ENCODE peak calls at places on chromosomes 12 and 14, in ten cellular contexts. W is body of pancreas, M is mesothelial cell of epicardium, G is WERI-Rb-1, J is ovary, S is AG10803, Z is mucosa of descending colon, E is GM13977, H is GM13976, I is GM12878. L is an unnamed sample.

GRCh38 chr12:32069071-32069470 is 37.6 kb upstream of the BICD1 start:
- DNase-seq in W (no peak), M (no peak), G (no peak), J (no peak), S (no peak), Z (no peak), E (no peak), H (no peak), I (no peak), L (no peak)

GRCh38 chr12:70366581-70367267 is 634 bp downstream of the KCNMB4 start:
- DNase-seq in W (peak), M (peak), G (peak), J (peak), S (peak), Z (peak), E (peak), H (peak), I (no peak), L (peak)

GRCh38 chr12:108840605-108841328 is 16.6 kb downstream of the SSH1 start:
- DNase-seq in W (no peak), M (no peak), G (no peak), J (no peak), S (peak), Z (no peak), E (no peak), H (no peak), I (no peak), L (no peak)

GRCh38 chr14:21255385-21256101 is 13.7 kb downstream of the HNRNPC start:
- DNase-seq in W (no peak), M (no peak), G (no peak), J (no peak), S (peak), Z (no peak), E (no peak), H (no peak), I (no peak), L (no peak)

GRCh38 chr14:77761205-77761931 is 412 bp upstream of the SNW1 start:
- DNase-seq in W (peak), M (no peak), G (no peak), J (peak), S (peak), Z (peak), E (no peak), H (peak), I (peak), L (peak)

GRCh38 chr14:51653855-51654548 is 2.3 kb downstream of the FRMD6 start:
- DNase-seq in W (no peak), M (no peak), G (no peak), J (no peak), S (no peak), Z (no peak), E (no peak), H (no peak), I (no peak), L (no peak)

GRCh38 chr14:64705406-64706118 is 1.3 kb downstream of the PLEKHG3 start:
- DNase-seq in W (peak), M (no peak), G (no peak), J (peak), S (peak), Z (no peak), E (no peak), H (no peak), I (no peak), L (no peak)

GRCh38 chr14:51554339-51554920 is 97.3 kb upstream of the FRMD6 start:
- DNase-seq in W (no peak), M (no peak), G (no peak), J (no peak), S (peak), Z (no peak), E (no peak), H (no peak), I (no peak), L (no peak)

GRCh38 chr14:45262637-45263036 is 9.6 kb upstream of the MIS18BP1 start:
- DNase-seq in W (no peak), M (no peak), G (no peak), J (no peak), S (no peak), Z (no peak), E (no peak), H (no peak), I (no peak), L (no peak)

GRCh38 chr14:69460093-69460701 is 24.3 kb upstream of the PLEKHD1 start:
- DNase-seq in W (peak), M (no peak), G (peak), J (peak), S (peak), Z (peak), E (peak), H (peak), I (peak), L (peak)

GRCh38 chr12:120394483-120395367 is 25.8 kb upstream of the MSI1 start:
- DNase-seq in W (peak), M (no peak), G (peak), J (no peak), S (no peak), Z (peak), E (no peak), H (no peak), I (no peak), L (no peak)

GRCh38 chr14:75334191-75335051 is 55.8 kb downstream of the FOS start:
- DNase-seq in W (peak), M (no peak), G (no peak), J (no peak), S (peak), Z (peak), E (no peak), H (peak), I (peak), L (peak)

DNA sequence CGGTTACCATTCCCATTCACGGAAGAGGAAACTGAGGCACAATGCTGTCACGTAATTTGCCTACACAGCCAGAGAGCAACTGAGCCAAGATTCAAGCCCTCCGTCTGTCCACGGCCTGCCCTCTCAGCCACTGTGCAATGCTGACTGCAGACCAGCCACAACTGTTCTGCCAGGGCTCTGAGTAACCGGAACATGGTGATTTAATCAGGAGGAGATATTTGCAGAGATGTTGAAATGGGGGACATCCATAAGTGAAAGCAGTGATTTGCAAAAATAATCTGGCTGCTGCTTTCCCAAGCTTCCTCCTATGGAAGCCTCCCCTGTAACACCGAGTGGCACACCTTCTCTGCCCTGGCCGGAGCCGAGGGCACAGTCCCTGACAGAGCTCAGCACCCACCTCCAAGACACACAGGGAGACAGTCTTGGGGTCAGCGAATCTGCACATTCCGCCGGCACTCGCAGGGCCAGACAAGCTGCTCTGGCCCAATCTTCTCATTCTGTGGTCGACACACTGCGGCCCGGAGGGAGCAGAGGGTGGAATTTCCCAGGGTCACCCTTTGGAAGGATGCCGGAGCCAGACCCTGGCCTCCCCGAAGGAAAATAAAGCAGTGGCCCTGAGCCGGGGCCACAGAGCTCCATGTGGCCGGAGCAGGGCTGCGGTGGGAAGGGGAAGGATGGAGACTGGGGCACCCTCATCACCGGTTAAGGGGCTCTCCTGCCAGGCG is 158.2 kb upstream of the DIO3 start:
- DNase-seq in W (no peak), M (no peak), G (no peak), J (peak), S (peak), Z (no peak), E (no peak), H (peak), I (no peak), L (no peak)
- TF ChIP-seq CTCF in W (no peak), M (no peak), G (no peak), J (no peak), S (no peak), Z (no peak), E (no peak), H (no peak), I (no peak), L (no peak)

GRCh38 chr14:104972301-104973211 is 5.6 kb downstream of the AHNAK2 start:
- DNase-seq in W (peak), M (no peak), G (peak), J (peak), S (peak), Z (peak), E (no peak), H (no peak), I (no peak), L (peak)
- TF ChIP-seq CTCF in W (no peak), M (no peak), G (no peak), J (no peak), S (peak), Z (no peak), E (no peak), H (no peak), I (no peak), L (no peak)

GRCh38 chr14:97178781-97179180 is 381.6 kb downstream of the VRK1 start:
- DNase-seq in W (no peak), M (no peak), G (no peak), J (no peak), S (peak), Z (no peak), E (no peak), H (no peak), I (no peak), L (no peak)

GRCh38 chr14:97179573-97179972 is 382.4 kb downstream of the VRK1 start:
- DNase-seq in W (no peak), M (no peak), G (no peak), J (no peak), S (no peak), Z (no peak), E (no peak), H (no peak), I (no peak), L (no peak)

GRCh38 chr14:97177635-97178034 is 380.5 kb downstream of the VRK1 start:
- DNase-seq in W (no peak), M (no peak), G (no peak), J (no peak), S (no peak), Z (no peak), E (no peak), H (no peak), I (peak), L (no peak)

GRCh38 chr14:97180304-97181200 is 383.4 kb downstream of the VRK1 start:
- DNase-seq in W (no peak), M (no peak), G (no peak), J (no peak), S (peak), Z (no peak), E (no peak), H (no peak), I (no peak), L (no peak)

DNA sequence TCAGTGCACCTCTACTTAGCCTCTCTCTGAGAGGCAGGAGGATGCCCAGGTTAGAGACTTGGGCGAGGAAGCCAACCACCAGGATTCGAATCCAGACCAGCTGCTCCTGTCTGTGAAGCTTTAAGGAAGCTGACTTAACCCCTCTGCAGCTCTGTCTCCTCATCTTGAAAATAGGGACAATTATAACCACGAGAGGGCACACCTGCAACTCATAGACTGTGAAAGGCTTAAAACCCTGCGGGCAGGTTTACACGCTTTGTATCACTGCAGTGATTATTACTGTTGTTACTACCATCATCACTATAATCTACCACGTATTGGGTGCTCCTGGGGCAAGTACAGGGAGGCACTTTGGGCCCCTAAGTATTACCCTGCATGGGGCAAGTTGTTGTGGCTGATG is 379.8 kb downstream of the VRK1 start:
- DNase-seq in W (peak), M (no peak), G (peak), J (no peak), S (peak), Z (peak), E (no peak), H (peak), I (no peak), L (no peak)
- TF ChIP-seq CTCF in W (no peak), M (no peak), G (peak), J (no peak), S (peak), Z (no peak), E (no peak), H (peak), I (peak), L (peak)

GRCh38 chr12:79561401-79562132 is 129.2 kb downstream of the PAWR start:
- DNase-seq in W (no peak), M (no peak), G (no peak), J (no peak), S (no peak), Z (no peak), E (no peak), H (no peak), I (no peak), L (no peak)

GRCh38 chr12:79563021-79563739 is 127.6 kb downstream of the PAWR start:
- DNase-seq in W (no peak), M (no peak), G (no peak), J (no peak), S (no peak), Z (no peak), E (no peak), H (no peak), I (no peak), L (no peak)

GRCh38 chr12:79567164-79567563 is 123.6 kb downstream of the PAWR start:
- DNase-seq in W (no peak), M (no peak), G (no peak), J (no peak), S (no peak), Z (no peak), E (no peak), H (no peak), I (no peak), L (no peak)

GRCh38 chr12:79569679-79570078 is 121.1 kb downstream of the PAWR start:
- DNase-seq in W (no peak), M (no peak), G (no peak), J (no peak), S (no peak), Z (no peak), E (no peak), H (no peak), I (no peak), L (no peak)

DNA sequence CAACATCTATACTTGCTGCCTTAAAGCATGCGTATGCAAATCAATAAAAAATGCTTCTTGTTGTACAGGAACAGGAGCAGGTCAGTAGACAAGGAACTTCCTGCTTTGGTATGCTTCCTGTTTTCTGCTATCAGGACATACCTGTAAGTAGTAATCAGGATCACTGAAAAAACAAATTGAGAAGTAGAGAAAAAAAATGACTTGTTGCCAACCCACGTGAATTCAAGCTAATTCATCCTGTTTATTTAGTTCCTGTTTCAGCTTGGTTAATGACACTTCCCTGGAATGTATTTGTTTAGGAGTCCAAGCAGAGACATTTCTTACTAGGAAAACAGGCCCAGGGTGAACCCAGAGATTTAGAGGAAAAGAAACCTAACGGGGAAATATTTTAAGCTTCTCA is 124.3 kb downstream of the PAWR start:
- DNase-seq in W (no peak), M (no peak), G (no peak), J (no peak), S (no peak), Z (no peak), E (no peak), H (no peak), I (no peak), L (no peak)
- TF ChIP-seq CTCF in W (no peak), M (no peak), G (no peak), J (no peak), S (no peak), Z (no peak), E (no peak), H (no peak), I (no peak), L (no peak)

GRCh38 chr12:64173456-64173855 is 48.6 kb downstream of the KICS2 start:
- DNase-seq in W (peak), M (no peak), G (peak), J (no peak), S (no peak), Z (peak), E (no peak), H (no peak), I (no peak), L (no peak)
- TF ChIP-seq CTCF in W (no peak), M (no peak), G (no peak), J (no peak), S (no peak), Z (no peak), E (no peak), H (no peak), I (no peak), L (no peak)

GRCh38 chr12:124567673-124568373 is 411 bp upstream of the NCOR2 start:
- DNase-seq in W (peak), M (peak), G (peak), J (peak), S (peak), Z (peak), E (peak), H (peak), I (no peak), L (peak)
- TF ChIP-seq CTCF in W (no peak), M (no peak), G (no peak), J (no peak), S (no peak), Z (no peak), E (no peak), H (no peak), I (peak), L (no peak)

GRCh38 chr12:49010092-49010668 is 8.4 kb downstream of the PRKAG1 start:
- DNase-seq in W (no peak), M (no peak), G (no peak), J (no peak), S (no peak), Z (no peak), E (no peak), H (no peak), I (no peak), L (no peak)
- TF ChIP-seq CTCF in W (no peak), M (no peak), G (no peak), J (no peak), S (no peak), Z (no peak), E (no peak), H (no peak), I (no peak), L (no peak)

GRCh38 chr12:154058-154457 is 59.9 kb downstream of the SLC6A12 start:
- DNase-seq in W (no peak), M (no peak), G (no peak), J (no peak), S (no peak), Z (no peak), E (no peak), H (no peak), I (no peak), L (no peak)

GRCh38 chr12:151579-151978 is 62.4 kb downstream of the SLC6A12 start:
- DNase-seq in W (no peak), M (no peak), G (no peak), J (no peak), S (no peak), Z (no peak), E (no peak), H (no peak), I (no peak), L (no peak)

GRCh38 chr12:152440-152839 is 61.5 kb downstream of the SLC6A12 start:
- DNase-seq in W (no peak), M (no peak), G (no peak), J (no peak), S (no peak), Z (no peak), E (no peak), H (no peak), I (no peak), L (no peak)

GRCh38 chr12:155006-155405 is 59.0 kb downstream of the SLC6A12 start:
- DNase-seq in W (no peak), M (no peak), G (no peak), J (no peak), S (no peak), Z (no peak), E (no peak), H (no peak), I (no peak), L (no peak)

DNA sequence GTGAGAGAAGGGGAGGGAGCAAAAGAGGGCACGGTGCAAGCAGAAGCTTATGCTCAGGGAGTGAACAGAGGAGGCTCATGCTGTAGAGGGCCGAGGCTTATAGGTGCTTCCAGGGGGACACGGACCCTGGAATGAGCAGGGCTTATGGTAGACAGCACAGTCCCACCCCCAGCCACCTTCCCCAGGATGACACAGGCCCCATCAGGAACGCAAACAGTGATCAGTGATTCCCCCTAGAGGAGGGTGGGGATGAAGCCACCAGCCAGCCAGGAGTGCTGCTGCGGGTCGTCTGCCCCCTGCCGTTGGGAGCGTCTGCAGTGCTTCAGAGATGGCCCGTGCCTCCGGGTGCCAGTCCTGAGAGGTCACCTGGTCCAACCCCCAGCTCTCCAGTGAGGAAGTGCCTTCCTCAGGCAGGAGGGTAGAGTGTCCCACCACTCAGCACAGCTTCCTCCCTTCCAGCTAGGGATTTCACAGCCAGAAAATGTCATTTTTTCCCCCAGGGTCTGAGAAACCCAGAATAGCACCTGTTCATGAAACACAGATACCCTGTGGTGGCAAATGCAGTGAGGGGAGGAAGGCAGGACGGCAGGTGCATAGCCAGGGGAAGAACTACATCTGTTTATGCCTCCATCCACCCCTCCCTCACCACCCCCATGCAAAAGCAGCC is 60.7 kb downstream of the SLC6A12 start:
- DNase-seq in W (peak), M (peak), G (peak), J (no peak), S (peak), Z (peak), E (peak), H (peak), I (no peak), L (peak)
- TF ChIP-seq CTCF in W (no peak), M (peak), G (peak), J (no peak), S (peak), Z (peak), E (peak), H (peak), I (peak), L (peak)

DNA sequence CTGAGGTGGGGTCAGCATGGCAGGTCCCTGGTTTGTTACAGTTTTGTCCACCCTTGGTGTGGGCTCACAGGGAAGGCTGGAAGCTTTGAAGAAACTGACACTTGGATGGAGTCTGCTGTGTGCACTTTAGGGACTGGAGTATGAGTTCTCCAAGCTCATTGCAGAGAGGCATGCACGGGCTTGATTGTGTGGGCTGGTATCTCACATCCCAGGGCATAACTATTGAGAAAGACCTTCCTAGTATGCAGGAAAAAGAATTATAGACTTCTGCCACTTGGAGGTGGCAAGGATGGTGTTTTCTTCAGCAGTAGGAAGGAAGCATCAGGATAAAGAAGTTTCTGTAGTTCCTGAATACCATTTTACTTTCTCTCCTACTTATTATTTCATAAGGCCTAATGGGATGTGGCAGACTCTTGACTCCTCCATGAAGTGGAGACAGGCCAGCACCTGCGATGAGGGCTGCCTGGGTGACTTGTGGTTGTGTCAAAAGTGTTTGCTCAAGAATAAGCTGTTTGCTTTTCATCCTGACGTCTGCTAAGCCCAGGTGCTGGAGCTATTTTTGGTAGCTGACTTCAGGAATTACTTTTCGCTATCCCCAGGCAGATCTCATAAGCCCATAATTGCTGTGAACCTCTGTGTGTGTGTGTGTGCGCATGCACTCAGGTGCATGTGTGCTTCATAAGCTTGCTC is 125.8 kb downstream of the KTN1 start:
- DNase-seq in W (peak), M (no peak), G (peak), J (no peak), S (no peak), Z (peak), E (no peak), H (no peak), I (no peak), L (no peak)
- TF ChIP-seq CTCF in W (no peak), M (no peak), G (no peak), J (no peak), S (no peak), Z (no peak), E (no peak), H (no peak), I (no peak), L (no peak)

GRCh38 chr14:106318700-106319099 is 792.3 kb downstream of the TMEM121 start:
- DNase-seq in W (no peak), M (no peak), G (no peak), J (no peak), S (no peak), Z (peak), E (peak), H (peak), I (no peak), L (no peak)
- TF ChIP-seq CTCF in W (no peak), M (no peak), G (peak), J (no peak), S (no peak), Z (no peak), E (peak), H (peak), I (peak), L (no peak)

L was measured in left ventricle myocardium inferior.